ENCODE peak calls at places on chromosomes 7 and 10, in eight cellular contexts. Q is GM23338; A is SK-N-MC; J is effector memory CD4-positive, alpha-beta T cell; P is WERI-Rb-1; E is pancreas; D is fibroblast of lung; M is left ventricle myocardium inferior. T is an unnamed sample. For H3K36me3, the result is how much of the 10 kb centered on the place peaks cover.

GRCh38 chr10:121687094-121687850 is 89.0 kb upstream of the FGFR2 start:
- DNase-seq in Q (no peak), A (no peak), J (no peak), P (no peak), E (no peak), D (no peak), M (no peak), T (no peak)

GRCh38 chr7:155409980-155410379 is 47.9 kb upstream of the EN2 start:
- DNase-seq in Q (no peak), A (no peak), J (no peak), P (no peak), E (no peak), D (no peak), M (no peak), T (no peak)

GRCh38 chr10:36066850-36067249 is 424.8 kb upstream of the FZD8 start:
- DNase-seq in Q (no peak), A (no peak), J (no peak), P (no peak), E (no peak), D (no peak), M (no peak), T (no peak)

GRCh38 chr7:101691822-101692384 is 62.8 kb upstream of the MYL10 start:
- DNase-seq in Q (no peak), A (no peak), J (no peak), P (no peak), E (no peak), D (no peak), M (no peak), T (no peak)

GRCh38 chr10:103890194-103890658 is 27.8 kb downstream of the STN1 start:
- DNase-seq in Q (no peak), A (no peak), J (no peak), P (no peak), E (no peak), D (peak), M (peak), T (no peak)

GRCh38 chr10:61903184-61903990 is 1.9 kb downstream of the ARID5B start:
- DNase-seq in Q (peak), A (no peak), J (peak), P (peak), E (peak), D (peak), M (peak), T (no peak)

GRCh38 chr7:157690833-157691382 is 354.1 kb downstream of the DNAJB6 start:
- DNase-seq in Q (peak), A (no peak), J (no peak), P (peak), E (no peak), D (peak), M (peak), T (no peak)

GRCh38 chr10:126749030-126749655 is 78.7 kb upstream of the C10orf90 start:
- DNase-seq in Q (peak), A (no peak), J (no peak), P (peak), E (peak), D (peak), M (peak), T (no peak)

GRCh38 chr10:132402781-132403241 is 5.8 kb downstream of the PWWP2B start:
- DNase-seq in Q (no peak), A (no peak), J (no peak), P (no peak), E (peak), D (no peak), M (peak), T (no peak)

GRCh38 chr10:12801214-12802087 is 200.1 kb downstream of the CCDC3 start:
- DNase-seq in Q (no peak), A (no peak), J (no peak), P (no peak), E (no peak), D (no peak), M (no peak), T (no peak)

GRCh38 chr7:27182861-27183681 is 2.0 kb downstream of the HOXA11 start:
- DNase-seq in Q (peak), A (no peak), J (no peak), P (peak), E (peak), D (no peak), M (no peak), T (no peak)

GRCh38 chr7:117123311-117123926 is 170.1 kb downstream of the ST7 start:
- DNase-seq in Q (no peak), A (no peak), J (no peak), P (no peak), E (no peak), D (peak), M (no peak), T (no peak)

GRCh38 chr7:43878867-43879266 is 9.6 kb upstream of the MRPS24 start:
- DNase-seq in Q (no peak), A (no peak), J (no peak), P (no peak), E (no peak), D (peak), M (no peak), T (no peak)
- H3K27ac ChIP-seq in Q (no peak), A (no peak), J (no peak), P (no peak), E (no peak), D (no peak), M (peak), T (no peak)

DNA sequence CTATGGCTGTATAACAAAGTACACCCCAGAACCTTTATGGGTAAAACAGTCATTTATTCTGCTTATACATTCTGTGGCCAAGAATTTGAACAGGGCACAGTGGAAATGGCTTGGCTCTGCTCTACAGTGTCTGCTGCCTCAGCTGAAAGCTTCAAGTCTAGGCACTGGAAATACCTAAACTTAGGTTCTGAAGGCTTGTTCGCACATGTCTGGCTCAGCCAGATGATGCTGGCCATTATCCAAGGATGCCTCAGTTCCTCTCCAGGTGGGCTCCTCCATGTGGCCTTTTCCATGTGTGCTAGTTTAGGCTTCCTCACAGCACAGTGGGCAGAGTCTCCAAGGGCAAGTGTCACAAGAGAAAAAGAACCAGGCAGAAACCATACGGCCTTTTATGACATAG is 76.8 kb downstream of the RALA start:
- DNase-seq in Q (no peak), A (no peak), J (no peak), P (no peak), E (no peak), D (no peak), M (no peak), T (no peak)
- H3K36me3 ChIP-seq in Q (under half), A (under half), J (under half), P (half or more), E (under half), D (under half), M (half or more), T (half or more)

GRCh38 chr10:125265579-125265955 is 105.2 kb upstream of the CTBP2 start:
- DNase-seq in Q (no peak), A (no peak), J (no peak), P (no peak), E (no peak), D (peak), M (no peak), T (no peak)

GRCh38 chr10:125266966-125267365 is 106.6 kb upstream of the CTBP2 start:
- DNase-seq in Q (no peak), A (no peak), J (no peak), P (no peak), E (no peak), D (no peak), M (no peak), T (no peak)

GRCh38 chr10:125273023-125273422 is 112.7 kb upstream of the CTBP2 start:
- DNase-seq in Q (no peak), A (no peak), J (no peak), P (no peak), E (no peak), D (no peak), M (no peak), T (no peak)

GRCh38 chr10:125266541-125266940 is 106.2 kb upstream of the CTBP2 start:
- DNase-seq in Q (no peak), A (no peak), J (no peak), P (no peak), E (no peak), D (no peak), M (no peak), T (no peak)

GRCh38 chr10:125269716-125270115 is 109.4 kb upstream of the CTBP2 start:
- DNase-seq in Q (no peak), A (no peak), J (no peak), P (no peak), E (no peak), D (no peak), M (no peak), T (no peak)
- H3K27ac ChIP-seq in Q (no peak), A (no peak), J (no peak), P (no peak), E (no peak), D (no peak), M (no peak), T (no peak)

GRCh38 chr7:3078458-3078857 is 34.8 kb upstream of the CARD11 start:
- DNase-seq in Q (no peak), A (no peak), J (no peak), P (no peak), E (no peak), D (no peak), M (no peak), T (no peak)

GRCh38 chr7:3073763-3074460 is 30.2 kb upstream of the CARD11 start:
- DNase-seq in Q (no peak), A (no peak), J (no peak), P (no peak), E (peak), D (no peak), M (no peak), T (no peak)

GRCh38 chr7:3075441-3075840 is 31.8 kb upstream of the CARD11 start:
- DNase-seq in Q (no peak), A (no peak), J (no peak), P (no peak), E (no peak), D (no peak), M (no peak), T (no peak)

GRCh38 chr7:3076163-3076562 is 32.5 kb upstream of the CARD11 start:
- DNase-seq in Q (no peak), A (no peak), J (no peak), P (no peak), E (no peak), D (no peak), M (no peak), T (no peak)

DNA sequence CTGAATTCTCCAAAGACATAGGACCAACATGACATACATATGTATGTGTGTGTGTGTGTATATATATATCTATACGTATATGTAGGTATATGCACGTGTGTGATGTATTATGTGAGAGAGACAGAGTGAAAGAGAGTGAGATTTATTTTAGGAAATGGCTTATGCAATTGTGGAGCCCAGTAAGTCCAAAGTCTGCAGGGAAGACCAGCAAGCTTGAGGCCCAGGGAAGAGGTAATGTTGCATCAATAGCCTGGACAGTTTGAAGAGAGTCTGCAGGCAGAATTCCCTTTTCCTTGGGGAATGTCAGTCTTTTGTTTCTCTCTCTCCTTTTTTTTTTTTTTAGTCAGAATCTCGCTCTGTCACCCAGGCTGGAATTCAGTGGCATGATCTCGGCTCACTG is 33.0 kb upstream of the CARD11 start:
- DNase-seq in Q (no peak), A (no peak), J (no peak), P (no peak), E (no peak), D (no peak), M (no peak), T (no peak)
- H3K36me3 ChIP-seq in Q (under half), A (under half), J (under half), P (under half), E (under half), D (under half), M (under half), T (under half)

DNA sequence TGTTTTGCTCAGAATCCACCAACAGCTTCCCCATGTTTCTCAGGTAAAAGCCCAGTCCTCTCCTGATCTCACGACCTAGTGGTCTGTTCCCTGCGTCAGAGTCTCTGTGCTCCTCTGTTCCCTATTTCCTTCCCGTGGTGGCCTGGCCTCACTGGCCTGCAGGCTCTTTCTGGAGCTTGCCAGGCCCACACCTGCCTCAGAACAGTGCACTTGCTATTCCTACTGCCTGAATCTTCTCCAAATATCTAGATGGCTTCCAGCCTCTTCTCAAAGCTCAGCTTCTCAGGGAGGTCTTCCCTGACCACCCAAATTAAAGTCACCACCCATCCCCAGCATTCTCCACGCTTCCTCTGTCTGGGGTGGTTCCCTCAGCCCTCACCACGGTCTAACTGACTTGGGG is 165.3 kb downstream of the USP6NL start:
- DNase-seq in Q (no peak), A (no peak), J (no peak), P (no peak), E (no peak), D (no peak), M (no peak), T (no peak)
- H3K27ac ChIP-seq in Q (no peak), A (no peak), J (no peak), P (no peak), E (no peak), D (no peak), M (no peak), T (no peak)

GRCh38 chr7:118754608-118755007 is 530.1 kb downstream of the ANKRD7 start:
- DNase-seq in Q (no peak), A (no peak), J (no peak), P (no peak), E (no peak), D (no peak), M (no peak), T (no peak)

GRCh38 chr7:118755067-118755625 is 530.6 kb downstream of the ANKRD7 start:
- DNase-seq in Q (no peak), A (no peak), J (no peak), P (no peak), E (no peak), D (no peak), M (no peak), T (no peak)

GRCh38 chr7:118758582-118758981 is 534.1 kb downstream of the ANKRD7 start:
- DNase-seq in Q (no peak), A (no peak), J (no peak), P (no peak), E (no peak), D (no peak), M (no peak), T (no peak)

DNA sequence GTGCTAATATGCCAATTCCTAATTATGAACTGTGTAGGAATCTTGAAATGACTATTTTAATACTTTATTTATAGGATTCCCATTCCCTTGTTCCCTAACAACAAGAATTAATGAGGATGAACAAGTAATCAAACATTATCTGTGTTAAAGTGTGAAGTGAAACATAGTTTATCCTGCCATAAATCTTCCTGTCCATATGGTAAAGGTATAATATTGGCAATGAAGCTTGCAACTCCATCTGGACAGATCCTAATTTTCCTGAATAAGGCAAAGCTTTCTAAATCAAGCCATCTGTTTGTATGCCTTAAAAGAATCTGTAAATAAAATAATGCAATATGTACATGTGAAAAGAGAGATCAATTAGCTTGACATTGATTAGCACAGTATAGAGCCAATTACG is 529.0 kb downstream of the ANKRD7 start:
- DNase-seq in Q (no peak), A (no peak), J (no peak), P (no peak), E (no peak), D (no peak), M (no peak), T (no peak)
- H3K36me3 ChIP-seq in Q (under half), A (under half), J (under half), P (under half), E (under half), D (under half), M (under half), T (under half)